ENCODE peak calls at places on chromosomes 4 and X, in five cellular contexts. One of them, this sample, is unnamed.

GRCh38 chr4:109755656-109756055 is 25.8 kb upstream of the PLA2G12A start:
- DNase-seq in uterus: no peak
- DNase-seq in cardiac fibroblast: no peak
- DNase-seq in transverse colon: no peak
- DNase-seq in AG10803: no peak
- DNase-seq in this sample: no peak

GRCh38 chr4:77073981-77074865 is 1.6 kb downstream of the CCNI start:
- DNase-seq in uterus: no peak
- DNase-seq in cardiac fibroblast: peak
- DNase-seq in transverse colon: no peak
- DNase-seq in AG10803: no peak
- DNase-seq in this sample: no peak

GRCh38 chr4:98374643-98375042 is 113.5 kb downstream of the RAP1GDS1 start:
- DNase-seq in uterus: no peak
- DNase-seq in cardiac fibroblast: peak
- DNase-seq in transverse colon: no peak
- DNase-seq in AG10803: peak
- DNase-seq in this sample: no peak

GRCh38 chrX:154378059-154378798 is 866 bp upstream of the EMD start:
- DNase-seq in uterus: no peak
- DNase-seq in cardiac fibroblast: peak
- DNase-seq in transverse colon: peak
- DNase-seq in AG10803: peak
- DNase-seq in this sample: no peak

GRCh38 chr4:53003959-53004358 is 141.8 kb downstream of the RASL11B start:
- DNase-seq in uterus: no peak
- DNase-seq in cardiac fibroblast: no peak
- DNase-seq in transverse colon: no peak
- DNase-seq in AG10803: no peak
- DNase-seq in this sample: no peak

GRCh38 chrX:49039598-49040375 is 3.4 kb downstream of the TFE3 start:
- DNase-seq in uterus: peak
- DNase-seq in cardiac fibroblast: peak
- DNase-seq in transverse colon: peak
- DNase-seq in AG10803: peak
- DNase-seq in this sample: peak

GRCh38 chr4:96833831-96834230 is 993.9 kb downstream of the PDHA2 start:
- DNase-seq in uterus: no peak
- DNase-seq in cardiac fibroblast: no peak
- DNase-seq in transverse colon: no peak
- DNase-seq in AG10803: no peak
- DNase-seq in this sample: no peak

GRCh38 chr4:79025170-79025569 is 85.9 kb upstream of the PAQR3 start:
- DNase-seq in uterus: no peak
- DNase-seq in cardiac fibroblast: no peak
- DNase-seq in transverse colon: no peak
- DNase-seq in AG10803: no peak
- DNase-seq in this sample: no peak

GRCh38 chrX:99353412-99353811 is 1056.7 kb downstream of the PCDH19 start:
- DNase-seq in uterus: no peak
- DNase-seq in cardiac fibroblast: no peak
- DNase-seq in transverse colon: no peak
- DNase-seq in AG10803: no peak
- DNase-seq in this sample: no peak

GRCh38 chr4:16129336-16129735 is 45.5 kb upstream of the PROM1 start:
- DNase-seq in uterus: no peak
- DNase-seq in cardiac fibroblast: no peak
- DNase-seq in transverse colon: no peak
- DNase-seq in AG10803: no peak
- DNase-seq in this sample: no peak

GRCh38 chrX:23403849-23404248 is 69.2 kb downstream of the PTCHD1 start:
- DNase-seq in uterus: no peak
- DNase-seq in cardiac fibroblast: no peak
- DNase-seq in transverse colon: no peak
- DNase-seq in AG10803: no peak
- DNase-seq in this sample: no peak

GRCh38 chr4:140103676-140104075 is 50.3 kb downstream of the MAML3 start:
- DNase-seq in uterus: no peak
- DNase-seq in cardiac fibroblast: peak
- DNase-seq in transverse colon: no peak
- DNase-seq in AG10803: peak
- DNase-seq in this sample: no peak

GRCh38 chrX:15233416-15234015 is 36.4 kb downstream of the ASB9 start:
- DNase-seq in uterus: no peak
- DNase-seq in cardiac fibroblast: no peak
- DNase-seq in transverse colon: no peak
- DNase-seq in AG10803: no peak
- DNase-seq in this sample: peak

GRCh38 chrX:95318882-95319281 is 1365.8 kb upstream of the DIAPH2 start:
- DNase-seq in uterus: no peak
- DNase-seq in cardiac fibroblast: no peak
- DNase-seq in transverse colon: no peak
- DNase-seq in AG10803: no peak
- DNase-seq in this sample: no peak

GRCh38 chrX:115650916-115651315 is 89.9 kb downstream of the PLS3 start:
- DNase-seq in uterus: peak
- DNase-seq in cardiac fibroblast: peak
- DNase-seq in transverse colon: peak
- DNase-seq in AG10803: peak
- DNase-seq in this sample: no peak

GRCh38 chr4:99845179-99845578 is 28.6 kb downstream of the DAPP1 start:
- DNase-seq in uterus: no peak
- DNase-seq in cardiac fibroblast: no peak
- DNase-seq in transverse colon: no peak
- DNase-seq in AG10803: no peak
- DNase-seq in this sample: no peak

GRCh38 chr4:71406459-71406963 is 67.7 kb downstream of the SLC4A4 start:
- DNase-seq in uterus: no peak
- DNase-seq in cardiac fibroblast: peak
- DNase-seq in transverse colon: no peak
- DNase-seq in AG10803: peak
- DNase-seq in this sample: peak

GRCh38 chr4:85707591-85707990 is 232.6 kb downstream of the ARHGAP24 start:
- DNase-seq in uterus: no peak
- DNase-seq in cardiac fibroblast: no peak
- DNase-seq in transverse colon: no peak
- DNase-seq in AG10803: no peak
- DNase-seq in this sample: no peak

GRCh38 chrX:69031971-69032391 is 133.3 kb downstream of the PJA1 start:
- DNase-seq in uterus: no peak
- DNase-seq in cardiac fibroblast: peak
- DNase-seq in transverse colon: no peak
- DNase-seq in AG10803: no peak
- DNase-seq in this sample: no peak

GRCh38 chrX:69029696-69030245 is 135.5 kb downstream of the PJA1 start:
- DNase-seq in uterus: no peak
- DNase-seq in cardiac fibroblast: no peak
- DNase-seq in transverse colon: no peak
- DNase-seq in AG10803: no peak
- DNase-seq in this sample: no peak

GRCh38 chrX:69028761-69029120 is 136.5 kb downstream of the PJA1 start:
- DNase-seq in uterus: no peak
- DNase-seq in cardiac fibroblast: no peak
- DNase-seq in transverse colon: no peak
- DNase-seq in AG10803: no peak
- DNase-seq in this sample: no peak

GRCh38 chrX:69032601-69033000 is 132.7 kb downstream of the PJA1 start:
- DNase-seq in uterus: no peak
- DNase-seq in cardiac fibroblast: no peak
- DNase-seq in transverse colon: no peak
- DNase-seq in AG10803: no peak
- DNase-seq in this sample: no peak

GRCh38 chrX:69031181-69031580 is 134.1 kb downstream of the PJA1 start:
- DNase-seq in uterus: no peak
- DNase-seq in cardiac fibroblast: no peak
- DNase-seq in transverse colon: no peak
- DNase-seq in AG10803: no peak
- DNase-seq in this sample: no peak
- TF ChIP-seq CTCF in uterus: no peak
- TF ChIP-seq CTCF in cardiac fibroblast: peak
- TF ChIP-seq CTCF in transverse colon: peak
- TF ChIP-seq CTCF in AG10803: no peak
- TF ChIP-seq CTCF in this sample: peak

GRCh38 chr4:156794863-156795262 is 176.7 kb downstream of the PDGFC start:
- DNase-seq in uterus: no peak
- DNase-seq in cardiac fibroblast: no peak
- DNase-seq in transverse colon: no peak
- DNase-seq in AG10803: no peak
- DNase-seq in this sample: no peak
- TF ChIP-seq CTCF in uterus: no peak
- TF ChIP-seq CTCF in cardiac fibroblast: no peak
- TF ChIP-seq CTCF in transverse colon: no peak
- TF ChIP-seq CTCF in AG10803: no peak
- TF ChIP-seq CTCF in this sample: no peak

GRCh38 chrX:121579016-121579760 is 531.8 kb downstream of the GLUD2 start:
- DNase-seq in uterus: no peak
- DNase-seq in cardiac fibroblast: peak
- DNase-seq in transverse colon: peak
- DNase-seq in AG10803: peak
- DNase-seq in this sample: no peak
- TF ChIP-seq CTCF in uterus: peak
- TF ChIP-seq CTCF in cardiac fibroblast: peak
- TF ChIP-seq CTCF in transverse colon: peak
- TF ChIP-seq CTCF in AG10803: peak
- TF ChIP-seq CTCF in this sample: peak

GRCh38 chr4:41934813-41935651 is at the start of gene TMEM33:
- DNase-seq in uterus: peak
- DNase-seq in cardiac fibroblast: peak
- DNase-seq in transverse colon: peak
- DNase-seq in AG10803: peak
- DNase-seq in this sample: peak
- TF ChIP-seq CTCF in uterus: peak
- TF ChIP-seq CTCF in cardiac fibroblast: peak
- TF ChIP-seq CTCF in transverse colon: peak
- TF ChIP-seq CTCF in AG10803: no peak
- TF ChIP-seq CTCF in this sample: no peak

GRCh38 chrX:43592597-43592996 is 63.5 kb upstream of the MAOA start:
- DNase-seq in uterus: no peak
- DNase-seq in cardiac fibroblast: peak
- DNase-seq in transverse colon: no peak
- DNase-seq in AG10803: no peak
- DNase-seq in this sample: no peak

GRCh38 chrX:43595931-43596330 is 60.2 kb upstream of the MAOA start:
- DNase-seq in uterus: no peak
- DNase-seq in cardiac fibroblast: peak
- DNase-seq in transverse colon: no peak
- DNase-seq in AG10803: no peak
- DNase-seq in this sample: no peak
- TF ChIP-seq CTCF in uterus: no peak
- TF ChIP-seq CTCF in cardiac fibroblast: no peak
- TF ChIP-seq CTCF in transverse colon: no peak
- TF ChIP-seq CTCF in AG10803: no peak
- TF ChIP-seq CTCF in this sample: no peak

GRCh38 chr4:73508651-73509050 is 27.1 kb downstream of the AFM start:
- DNase-seq in uterus: no peak
- DNase-seq in cardiac fibroblast: no peak
- DNase-seq in transverse colon: peak
- DNase-seq in AG10803: no peak
- DNase-seq in this sample: no peak

GRCh38 chr4:73499996-73500765 is 18.6 kb downstream of the AFM start:
- DNase-seq in uterus: no peak
- DNase-seq in cardiac fibroblast: peak
- DNase-seq in transverse colon: no peak
- DNase-seq in AG10803: peak
- DNase-seq in this sample: no peak

GRCh38 chr4:73507541-73507940 is 26.0 kb downstream of the AFM start:
- DNase-seq in uterus: no peak
- DNase-seq in cardiac fibroblast: no peak
- DNase-seq in transverse colon: no peak
- DNase-seq in AG10803: no peak
- DNase-seq in this sample: no peak

GRCh38 chr4:73501664-73502265 is 20.2 kb downstream of the AFM start:
- DNase-seq in uterus: no peak
- DNase-seq in cardiac fibroblast: no peak
- DNase-seq in transverse colon: no peak
- DNase-seq in AG10803: no peak
- DNase-seq in this sample: no peak

GRCh38 chr4:73505567-73505966 is 24.0 kb downstream of the AFM start:
- DNase-seq in uterus: no peak
- DNase-seq in cardiac fibroblast: no peak
- DNase-seq in transverse colon: no peak
- DNase-seq in AG10803: no peak
- DNase-seq in this sample: no peak
- TF ChIP-seq CTCF in uterus: no peak
- TF ChIP-seq CTCF in cardiac fibroblast: no peak
- TF ChIP-seq CTCF in transverse colon: no peak
- TF ChIP-seq CTCF in AG10803: no peak
- TF ChIP-seq CTCF in this sample: no peak

DNA sequence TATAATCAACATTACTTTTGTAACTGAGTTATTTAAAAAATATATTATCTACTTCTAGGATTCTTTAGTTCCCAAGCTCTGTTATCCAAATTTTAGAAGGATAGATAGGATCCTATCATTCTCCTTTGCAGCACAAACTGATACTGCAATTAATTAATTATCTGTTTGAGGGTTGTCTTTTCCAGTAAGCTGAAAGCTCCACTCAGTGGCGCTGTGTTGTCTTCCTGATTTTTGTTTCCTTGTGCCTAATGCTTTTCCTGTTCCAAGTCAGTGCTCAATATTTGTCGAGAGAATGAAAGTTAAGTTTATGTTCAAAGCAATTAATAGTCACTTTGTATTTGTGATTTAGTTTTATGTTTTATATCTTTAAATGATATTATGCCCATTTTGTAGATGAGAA is 107.4 kb upstream of the ANK2 start:
- DNase-seq in uterus: no peak
- DNase-seq in cardiac fibroblast: no peak
- DNase-seq in transverse colon: no peak
- DNase-seq in AG10803: no peak
- DNase-seq in this sample: no peak
- TF ChIP-seq CTCF in uterus: no peak
- TF ChIP-seq CTCF in cardiac fibroblast: no peak
- TF ChIP-seq CTCF in transverse colon: no peak
- TF ChIP-seq CTCF in AG10803: no peak
- TF ChIP-seq CTCF in this sample: no peak